ENCODE peak calls at places on chromosomes 16 and 17, in nine cellular contexts. One of them, this sample, is unnamed.

GRCh38 chr17:50487213-50488096 is 8.8 kb downstream of the RSAD1 start:
- DNase-seq in epithelial cell of esophagus: peak
- DNase-seq in lung: no peak
- DNase-seq in tibial artery: no peak
- DNase-seq in mucosa of descending colon: no peak
- DNase-seq in upper lobe of right lung: no peak
- DNase-seq in cardiac fibroblast: no peak
- DNase-seq in colonic mucosa: no peak
- DNase-seq in MM.1S: no peak
- DNase-seq in this sample: no peak

GRCh38 chr16:30756781-30757100 is 5.1 kb downstream of the CFAP119 start:
- DNase-seq in tibial artery: no peak
- DNase-seq in cardiac fibroblast: no peak
- DNase-seq in MM.1S: no peak
- DNase-seq in upper lobe of right lung: no peak
- DNase-seq in lung: no peak
- DNase-seq in epithelial cell of esophagus: no peak
- DNase-seq in mucosa of descending colon: no peak
- DNase-seq in colonic mucosa: no peak
- DNase-seq in this sample: no peak

GRCh38 chr16:22857296-22857695 is 43.3 kb downstream of the HS3ST2 start:
- DNase-seq in MM.1S: no peak
- DNase-seq in mucosa of descending colon: no peak
- DNase-seq in lung: no peak
- DNase-seq in cardiac fibroblast: no peak
- DNase-seq in epithelial cell of esophagus: no peak
- DNase-seq in colonic mucosa: no peak
- DNase-seq in tibial artery: no peak
- DNase-seq in upper lobe of right lung: no peak
- DNase-seq in this sample: no peak

GRCh38 chr17:17079761-17080160 is 37.5 kb downstream of the MPRIP start:
- DNase-seq in mucosa of descending colon: no peak
- DNase-seq in cardiac fibroblast: peak
- DNase-seq in lung: peak
- DNase-seq in epithelial cell of esophagus: no peak
- DNase-seq in upper lobe of right lung: peak
- DNase-seq in colonic mucosa: no peak
- DNase-seq in tibial artery: peak
- DNase-seq in MM.1S: no peak
- DNase-seq in this sample: no peak

GRCh38 chr17:44084131-44084538 is 13.6 kb downstream of the G6PC3 start:
- DNase-seq in epithelial cell of esophagus: peak
- DNase-seq in MM.1S: peak
- DNase-seq in cardiac fibroblast: no peak
- DNase-seq in colonic mucosa: peak
- DNase-seq in upper lobe of right lung: peak
- DNase-seq in tibial artery: no peak
- DNase-seq in mucosa of descending colon: peak
- DNase-seq in lung: no peak
- DNase-seq in this sample: peak

GRCh38 chr17:79737922-79738578 is 7.3 kb downstream of the ENPP7 start:
- DNase-seq in mucosa of descending colon: no peak
- DNase-seq in upper lobe of right lung: no peak
- DNase-seq in cardiac fibroblast: no peak
- DNase-seq in colonic mucosa: no peak
- DNase-seq in tibial artery: no peak
- DNase-seq in lung: no peak
- DNase-seq in epithelial cell of esophagus: no peak
- DNase-seq in MM.1S: no peak
- DNase-seq in this sample: no peak

GRCh38 chr16:85910073-85910853 is 11.3 kb downstream of the IRF8 start:
- DNase-seq in lung: no peak
- DNase-seq in mucosa of descending colon: no peak
- DNase-seq in MM.1S: no peak
- DNase-seq in tibial artery: peak
- DNase-seq in upper lobe of right lung: no peak
- DNase-seq in epithelial cell of esophagus: no peak
- DNase-seq in cardiac fibroblast: no peak
- DNase-seq in colonic mucosa: no peak
- DNase-seq in this sample: no peak

GRCh38 chr16:81831722-81832126 is 52.6 kb downstream of the PLCG2 start:
- DNase-seq in tibial artery: peak
- DNase-seq in epithelial cell of esophagus: no peak
- DNase-seq in mucosa of descending colon: peak
- DNase-seq in upper lobe of right lung: peak
- DNase-seq in cardiac fibroblast: no peak
- DNase-seq in colonic mucosa: peak
- DNase-seq in MM.1S: peak
- DNase-seq in lung: peak
- DNase-seq in this sample: peak

GRCh38 chr16:85363881-85364280 is 249.2 kb upstream of the GSE1 start:
- DNase-seq in upper lobe of right lung: no peak
- DNase-seq in lung: no peak
- DNase-seq in tibial artery: no peak
- DNase-seq in MM.1S: no peak
- DNase-seq in cardiac fibroblast: no peak
- DNase-seq in mucosa of descending colon: no peak
- DNase-seq in epithelial cell of esophagus: no peak
- DNase-seq in colonic mucosa: no peak
- DNase-seq in this sample: no peak

GRCh38 chr17:73422121-73422520 is 110.3 kb upstream of the CDC42EP4 start:
- DNase-seq in MM.1S: no peak
- DNase-seq in lung: no peak
- DNase-seq in colonic mucosa: no peak
- DNase-seq in upper lobe of right lung: no peak
- DNase-seq in mucosa of descending colon: no peak
- DNase-seq in tibial artery: no peak
- DNase-seq in epithelial cell of esophagus: no peak
- DNase-seq in cardiac fibroblast: no peak
- DNase-seq in this sample: no peak

GRCh38 chr16:27982184-27982583 is 81.3 kb downstream of the GSG1L start:
- DNase-seq in upper lobe of right lung: peak
- DNase-seq in lung: no peak
- DNase-seq in mucosa of descending colon: no peak
- DNase-seq in epithelial cell of esophagus: no peak
- DNase-seq in tibial artery: no peak
- DNase-seq in colonic mucosa: no peak
- DNase-seq in MM.1S: no peak
- DNase-seq in cardiac fibroblast: no peak
- DNase-seq in this sample: no peak

GRCh38 chr17:81833921-81834830 is 674 bp downstream of the PPP1R27 start:
- DNase-seq in epithelial cell of esophagus: no peak
- DNase-seq in upper lobe of right lung: no peak
- DNase-seq in colonic mucosa: no peak
- DNase-seq in tibial artery: no peak
- DNase-seq in cardiac fibroblast: no peak
- DNase-seq in mucosa of descending colon: no peak
- DNase-seq in MM.1S: no peak
- DNase-seq in lung: no peak
- DNase-seq in this sample: no peak

GRCh38 chr16:82862057-82862456 is 235.3 kb downstream of the CDH13 start:
- DNase-seq in epithelial cell of esophagus: no peak
- DNase-seq in tibial artery: no peak
- DNase-seq in lung: no peak
- DNase-seq in mucosa of descending colon: no peak
- DNase-seq in colonic mucosa: no peak
- DNase-seq in cardiac fibroblast: no peak
- DNase-seq in upper lobe of right lung: no peak
- DNase-seq in MM.1S: no peak
- DNase-seq in this sample: no peak

GRCh38 chr16:10514369-10515055 is 65.9 kb downstream of the EMP2 start:
- DNase-seq in colonic mucosa: peak
- DNase-seq in epithelial cell of esophagus: peak
- DNase-seq in upper lobe of right lung: no peak
- DNase-seq in lung: peak
- DNase-seq in MM.1S: peak
- DNase-seq in tibial artery: peak
- DNase-seq in mucosa of descending colon: peak
- DNase-seq in cardiac fibroblast: peak
- DNase-seq in this sample: peak
- TF ChIP-seq CTCF in colonic mucosa: peak
- TF ChIP-seq CTCF in epithelial cell of esophagus: peak
- TF ChIP-seq CTCF in upper lobe of right lung: peak
- TF ChIP-seq CTCF in lung: peak
- TF ChIP-seq CTCF in MM.1S: peak
- TF ChIP-seq CTCF in tibial artery: peak
- TF ChIP-seq CTCF in mucosa of descending colon: peak
- TF ChIP-seq CTCF in cardiac fibroblast: peak
- TF ChIP-seq CTCF in this sample: peak

GRCh38 chr16:90040152-90041023 is 21.1 kb upstream of the DBNDD1 start:
- DNase-seq in lung: no peak
- DNase-seq in upper lobe of right lung: no peak
- DNase-seq in epithelial cell of esophagus: no peak
- DNase-seq in colonic mucosa: no peak
- DNase-seq in cardiac fibroblast: no peak
- DNase-seq in mucosa of descending colon: no peak
- DNase-seq in tibial artery: no peak
- DNase-seq in MM.1S: no peak
- DNase-seq in this sample: peak
- TF ChIP-seq CTCF in lung: no peak
- TF ChIP-seq CTCF in upper lobe of right lung: no peak
- TF ChIP-seq CTCF in epithelial cell of esophagus: no peak
- TF ChIP-seq CTCF in colonic mucosa: no peak
- TF ChIP-seq CTCF in cardiac fibroblast: no peak
- TF ChIP-seq CTCF in mucosa of descending colon: no peak
- TF ChIP-seq CTCF in tibial artery: no peak
- TF ChIP-seq CTCF in MM.1S: no peak
- TF ChIP-seq CTCF in this sample: no peak

DNA sequence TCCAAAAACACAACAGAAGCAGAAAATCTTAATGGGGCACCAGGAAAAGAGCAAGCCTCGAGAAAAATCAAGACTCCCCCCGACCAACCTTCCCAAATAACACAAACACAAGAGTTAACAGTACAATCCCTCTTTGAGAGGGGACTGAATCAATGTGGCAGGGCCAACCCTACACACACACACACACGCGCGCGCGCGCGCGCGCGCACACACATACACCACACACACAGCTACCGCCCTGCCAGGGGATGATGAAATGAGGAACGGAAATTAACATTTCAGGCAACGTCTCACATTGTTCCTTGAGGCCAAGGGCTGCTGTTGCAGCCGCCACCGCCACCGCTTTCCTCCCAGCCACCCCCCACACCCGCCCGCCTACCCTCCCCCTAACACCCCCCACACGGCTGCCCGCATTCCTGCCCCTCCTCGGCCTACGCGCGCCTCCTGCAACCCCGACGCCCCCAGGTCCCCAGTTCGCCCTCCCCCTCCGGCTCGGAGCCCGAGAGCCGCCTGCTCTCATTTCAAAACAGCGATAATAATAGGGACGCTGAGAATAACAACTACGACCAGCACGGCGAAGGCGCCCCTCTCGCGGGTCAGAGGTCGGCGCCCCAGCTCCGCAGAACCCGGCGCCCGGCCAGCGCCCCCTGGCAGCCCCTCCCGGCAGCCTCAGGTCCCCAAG is 1.2 kb downstream of the ANKRD11 start:
- DNase-seq in upper lobe of right lung: peak
- DNase-seq in mucosa of descending colon: peak
- DNase-seq in colonic mucosa: peak
- DNase-seq in tibial artery: peak
- DNase-seq in lung: peak
- DNase-seq in epithelial cell of esophagus: peak
- DNase-seq in cardiac fibroblast: peak
- DNase-seq in MM.1S: peak
- DNase-seq in this sample: peak
- TF ChIP-seq CTCF in upper lobe of right lung: peak
- TF ChIP-seq CTCF in mucosa of descending colon: no peak
- TF ChIP-seq CTCF in colonic mucosa: no peak
- TF ChIP-seq CTCF in tibial artery: peak
- TF ChIP-seq CTCF in lung: no peak
- TF ChIP-seq CTCF in epithelial cell of esophagus: peak
- TF ChIP-seq CTCF in cardiac fibroblast: peak
- TF ChIP-seq CTCF in MM.1S: no peak
- TF ChIP-seq CTCF in this sample: peak

DNA sequence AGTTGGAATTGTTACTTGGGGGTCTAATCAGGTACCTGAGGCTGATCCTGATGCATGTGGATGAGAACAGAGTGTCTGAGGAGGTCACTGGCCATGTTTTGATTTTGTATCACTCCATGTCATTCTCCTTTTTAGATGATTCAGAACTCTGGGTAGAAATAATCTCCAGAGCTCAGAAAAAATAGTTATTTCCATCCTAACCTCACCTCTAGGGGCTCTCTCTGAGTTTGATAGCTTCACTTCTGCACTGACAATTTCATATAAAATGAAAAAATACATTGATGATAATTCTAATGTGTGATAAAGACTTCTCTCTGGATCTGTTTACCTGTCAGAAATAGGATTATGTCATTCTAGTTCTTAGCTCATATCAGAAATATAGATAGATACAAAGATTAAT is 6.2 kb upstream of the KRT12 start:
- DNase-seq in tibial artery: no peak
- DNase-seq in epithelial cell of esophagus: no peak
- DNase-seq in upper lobe of right lung: no peak
- DNase-seq in mucosa of descending colon: no peak
- DNase-seq in MM.1S: no peak
- DNase-seq in cardiac fibroblast: no peak
- DNase-seq in lung: no peak
- DNase-seq in colonic mucosa: no peak
- DNase-seq in this sample: no peak
- TF ChIP-seq CTCF in tibial artery: no peak
- TF ChIP-seq CTCF in epithelial cell of esophagus: no peak
- TF ChIP-seq CTCF in upper lobe of right lung: no peak
- TF ChIP-seq CTCF in mucosa of descending colon: no peak
- TF ChIP-seq CTCF in MM.1S: no peak
- TF ChIP-seq CTCF in cardiac fibroblast: no peak
- TF ChIP-seq CTCF in lung: no peak
- TF ChIP-seq CTCF in colonic mucosa: no peak
- TF ChIP-seq CTCF in this sample: no peak

GRCh38 chr17:48057626-48058025 is 9.5 kb downstream of the NFE2L1 start:
- DNase-seq in cardiac fibroblast: no peak
- DNase-seq in mucosa of descending colon: no peak
- DNase-seq in tibial artery: no peak
- DNase-seq in upper lobe of right lung: no peak
- DNase-seq in epithelial cell of esophagus: no peak
- DNase-seq in lung: no peak
- DNase-seq in MM.1S: no peak
- DNase-seq in colonic mucosa: no peak
- DNase-seq in this sample: no peak

GRCh38 chr17:48058393-48059124 is 10.4 kb downstream of the NFE2L1 start:
- DNase-seq in colonic mucosa: no peak
- DNase-seq in mucosa of descending colon: no peak
- DNase-seq in tibial artery: no peak
- DNase-seq in MM.1S: no peak
- DNase-seq in epithelial cell of esophagus: no peak
- DNase-seq in lung: no peak
- DNase-seq in upper lobe of right lung: no peak
- DNase-seq in cardiac fibroblast: no peak
- DNase-seq in this sample: no peak

GRCh38 chr17:48056246-48056745 is 8.1 kb downstream of the NFE2L1 start:
- DNase-seq in MM.1S: no peak
- DNase-seq in cardiac fibroblast: no peak
- DNase-seq in colonic mucosa: no peak
- DNase-seq in tibial artery: no peak
- DNase-seq in upper lobe of right lung: no peak
- DNase-seq in mucosa of descending colon: no peak
- DNase-seq in epithelial cell of esophagus: no peak
- DNase-seq in lung: no peak
- DNase-seq in this sample: no peak

GRCh38 chr17:48055531-48056245 is 7.5 kb downstream of the NFE2L1 start:
- DNase-seq in cardiac fibroblast: peak
- DNase-seq in MM.1S: peak
- DNase-seq in colonic mucosa: no peak
- DNase-seq in upper lobe of right lung: no peak
- DNase-seq in tibial artery: no peak
- DNase-seq in epithelial cell of esophagus: peak
- DNase-seq in lung: no peak
- DNase-seq in mucosa of descending colon: no peak
- DNase-seq in this sample: peak

GRCh38 chr17:48056879-48057278 is 8.7 kb downstream of the NFE2L1 start:
- DNase-seq in upper lobe of right lung: no peak
- DNase-seq in colonic mucosa: no peak
- DNase-seq in lung: no peak
- DNase-seq in mucosa of descending colon: no peak
- DNase-seq in epithelial cell of esophagus: no peak
- DNase-seq in MM.1S: no peak
- DNase-seq in cardiac fibroblast: no peak
- DNase-seq in tibial artery: no peak
- DNase-seq in this sample: no peak
- TF ChIP-seq CTCF in upper lobe of right lung: no peak
- TF ChIP-seq CTCF in colonic mucosa: no peak
- TF ChIP-seq CTCF in lung: no peak
- TF ChIP-seq CTCF in mucosa of descending colon: no peak
- TF ChIP-seq CTCF in epithelial cell of esophagus: no peak
- TF ChIP-seq CTCF in MM.1S: no peak
- TF ChIP-seq CTCF in cardiac fibroblast: no peak
- TF ChIP-seq CTCF in tibial artery: no peak
- TF ChIP-seq CTCF in this sample: no peak

This sample was measured in GM10248.